ENCODE peak calls at places on chromosomes 5 and 9, in ten cellular contexts. X, A, Q, V, R, F, K, Y, G and M are unnamed samples.

GRCh38 chr9:2096376-2096970 is 81.3 kb downstream of the SMARCA2 start:
- DNase-seq in F (no peak), K (no peak), R (no peak), X (no peak), Y (no peak), G (no peak), Q (no peak), A (no peak), V (no peak), M (no peak)

GRCh38 chr5:170508036-170508435 is 4.2 kb downstream of the KCNIP1 start:
- DNase-seq in R (peak), V (no peak), G (no peak), A (no peak), X (no peak), F (no peak), K (no peak), Y (no peak), Q (no peak), M (no peak)

GRCh38 chr9:107007361-107007760 is 144.4 kb downstream of the ZNF462 start:
- DNase-seq in A (no peak), G (no peak), X (no peak), Y (no peak), V (no peak), R (no peak), Q (no peak), F (no peak), K (no peak), M (no peak)

GRCh38 chr5:132291026-132291425 is 3.2 kb upstream of the SLC22A4 start:
- DNase-seq in G (no peak), R (no peak), A (no peak), V (no peak), Q (no peak), K (no peak), X (no peak), F (no peak), Y (no peak), M (no peak)

GRCh38 chr5:8241558-8241957 is 372.6 kb downstream of the MTRR start:
- DNase-seq in F (no peak), Y (no peak), V (no peak), A (no peak), G (no peak), K (no peak), R (no peak), X (no peak), Q (no peak), M (no peak)

GRCh38 chr5:31100047-31100575 is 93.4 kb upstream of the CDH6 start:
- DNase-seq in A (no peak), G (no peak), Y (no peak), F (no peak), X (no peak), V (no peak), K (no peak), Q (no peak), R (no peak), M (no peak)

GRCh38 chr9:83313771-83314170 is 224.4 kb downstream of the FRMD3 start:
- DNase-seq in X (no peak), Q (no peak), Y (no peak), V (no peak), A (no peak), G (no peak), F (no peak), K (no peak), R (no peak), M (no peak)

GRCh38 chr5:82404382-82404945 is 126.3 kb upstream of the RPS23 start:
- DNase-seq in G (no peak), Y (no peak), R (no peak), V (no peak), X (no peak), A (no peak), F (no peak), Q (no peak), K (no peak), M (no peak)

GRCh38 chr9:68822596-68823165 is 117.6 kb downstream of the PIP5K1B start:
- DNase-seq in G (no peak), Y (no peak), A (no peak), F (no peak), R (no peak), X (no peak), V (no peak), Q (no peak), K (peak), M (no peak)

GRCh38 chr5:149636861-149637246 is 55.6 kb downstream of the ARHGEF37 start:
- DNase-seq in G (peak), Q (no peak), A (no peak), R (peak), F (no peak), Y (peak), K (peak), V (no peak), X (peak), M (peak)

GRCh38 chr9:135478858-135479468 is 619 bp upstream of the PPP1R26 start:
- DNase-seq in F (no peak), A (peak), X (no peak), V (no peak), G (peak), Y (peak), R (no peak), K (peak), Q (no peak), M (peak)

GRCh38 chr5:90384389-90384788 is 25.2 kb downstream of the CETN3 start:
- DNase-seq in G (no peak), Q (no peak), Y (no peak), R (no peak), F (no peak), X (no peak), K (no peak), A (no peak), V (no peak), M (no peak)

GRCh38 chr5:1808466-1808865 is 7.3 kb downstream of the NDUFS6 start:
- DNase-seq in V (peak), A (no peak), Q (no peak), Y (no peak), R (no peak), F (no peak), G (no peak), K (no peak), X (no peak), M (no peak)

GRCh38 chr5:159586941-159587340 is 256.7 kb upstream of the IL12B start:
- DNase-seq in Q (no peak), R (no peak), A (no peak), G (no peak), Y (no peak), V (no peak), K (no peak), F (no peak), X (no peak), M (no peak)

GRCh38 chr5:36641416-36641815 is 35.0 kb downstream of the SLC1A3 start:
- DNase-seq in V (no peak), Y (no peak), R (no peak), Q (no peak), A (no peak), F (no peak), G (no peak), K (no peak), X (no peak), M (no peak)

GRCh38 chr5:81517462-81517861 is 123.5 kb upstream of the ACOT12 start:
- DNase-seq in Y (no peak), X (no peak), Q (no peak), R (no peak), F (no peak), A (no peak), K (no peak), G (no peak), V (no peak), M (no peak)

GRCh38 chr5:10374032-10374431 is 20.5 kb downstream of the MARCHF6 start:
- DNase-seq in Y (no peak), Q (no peak), G (no peak), V (no peak), R (no peak), F (no peak), A (no peak), K (no peak), X (no peak), M (no peak)

GRCh38 chr9:17863213-17863883 is 284.5 kb downstream of the SH3GL2 start:
- DNase-seq in V (no peak), A (no peak), F (no peak), Y (no peak), K (no peak), X (peak), Q (no peak), G (peak), R (peak), M (no peak)

GRCh38 chr5:174793684-174794328 is 69.4 kb downstream of the MSX2 start:
- DNase-seq in X (peak), Y (peak), R (peak), G (peak), F (peak), K (peak), V (no peak), Q (no peak), A (no peak), M (peak)

GRCh38 chr5:122183098-122183794 is 53.9 kb downstream of the ZNF474 start:
- DNase-seq in Y (no peak), K (no peak), Q (no peak), V (no peak), X (no peak), F (no peak), A (no peak), R (no peak), G (no peak), M (no peak)

GRCh38 chr5:50699737-50700136 is 33.3 kb downstream of the PARP8 start:
- DNase-seq in Q (no peak), X (no peak), V (no peak), A (no peak), G (no peak), Y (no peak), R (no peak), F (no peak), K (no peak), M (no peak)

GRCh38 chr5:171419663-171420428 is 399 bp downstream of the FGF18 start:
- DNase-seq in F (peak), Q (no peak), Y (peak), R (peak), K (no peak), X (peak), G (peak), A (no peak), V (no peak), M (no peak)

GRCh38 chr9:12934515-12935301 is 159.9 kb downstream of the LURAP1L start:
- DNase-seq in Y (no peak), A (no peak), F (no peak), Q (no peak), R (no peak), K (no peak), V (no peak), X (no peak), G (no peak), M (no peak)

GRCh38 chr5:33588654-33589372 is 148.0 kb downstream of the TARS1 start:
- DNase-seq in Q (no peak), K (peak), V (no peak), A (peak), G (peak), X (peak), R (peak), Y (peak), F (no peak), M (peak)

GRCh38 chr5:136166909-136167308 is 26.1 kb downstream of the SMIM32 start:
- DNase-seq in V (no peak), F (no peak), Q (no peak), R (peak), X (peak), G (no peak), A (no peak), Y (no peak), K (no peak), M (no peak)

GRCh38 chr5:177426566-177427210 is at the start of gene GRK6:
- DNase-seq in Y (no peak), F (no peak), G (peak), V (no peak), Q (no peak), A (peak), K (peak), R (peak), X (peak), M (no peak)

GRCh38 chr9:121218357-121219027 is 16.8 kb upstream of the RAB14 start:
- DNase-seq in G (no peak), K (peak), R (no peak), X (no peak), Y (no peak), V (no peak), F (no peak), Q (no peak), A (no peak), M (no peak)

GRCh38 chr9:86187121-86187520 is 72.3 kb downstream of the C9orf153 start:
- DNase-seq in Q (no peak), R (no peak), V (no peak), F (no peak), K (no peak), Y (peak), A (no peak), G (no peak), X (no peak), M (no peak)

GRCh38 chr9:87950296-87950695 is 24.0 kb downstream of the CDK20 start:
- DNase-seq in A (no peak), R (no peak), X (no peak), F (no peak), V (no peak), Q (no peak), Y (no peak), G (no peak), K (no peak), M (no peak)

GRCh38 chr9:5586391-5586802 is 42.5 kb upstream of the RIC1 start:
- DNase-seq in R (peak), Y (no peak), Q (no peak), G (peak), A (no peak), K (no peak), X (peak), V (no peak), F (no peak), M (no peak)

GRCh38 chr5:96006291-96006690 is 44.6 kb upstream of the ELL2 start:
- DNase-seq in G (no peak), A (no peak), X (no peak), F (no peak), Q (no peak), V (no peak), K (no peak), Y (no peak), R (no peak), M (no peak)

GRCh38 chr5:31048975-31049290 is 144.6 kb upstream of the CDH6 start:
- DNase-seq in F (no peak), K (no peak), Q (no peak), X (no peak), R (no peak), A (no peak), V (no peak), G (no peak), Y (no peak), M (no peak)

GRCh38 chr5:172452398-172453205 is 1.7 kb downstream of the SH3PXD2B start:
- DNase-seq in A (no peak), Q (no peak), F (no peak), V (no peak), K (no peak), R (peak), Y (peak), X (no peak), G (no peak), M (no peak)

GRCh38 chr9:15942806-15943424 is 390.1 kb downstream of the CCDC171 start:
- DNase-seq in Y (no peak), X (no peak), K (no peak), G (no peak), A (no peak), F (no peak), V (no peak), R (no peak), Q (no peak), M (no peak)
- TF ChIP-seq CTCF in Y (no peak), X (no peak), K (no peak), G (no peak), A (no peak), F (no peak), V (no peak), R (no peak), Q (no peak), M (no peak)

GRCh38 chr5:157816682-157817268 is 42.2 kb downstream of the CLINT1 start:
- DNase-seq in G (no peak), X (no peak), K (no peak), F (no peak), V (no peak), A (no peak), Y (no peak), R (peak), Q (no peak), M (no peak)
- TF ChIP-seq CTCF in G (peak), X (peak), K (peak), F (peak), V (no peak), A (peak), Y (peak), R (peak), Q (peak), M (peak)

GRCh38 chr5:21802869-21803490 is 1050.2 kb downstream of the CDH12 start:
- DNase-seq in Q (no peak), K (peak), G (peak), Y (no peak), X (peak), R (peak), V (no peak), A (no peak), F (no peak), M (no peak)
- TF ChIP-seq CTCF in Q (peak), K (peak), G (peak), Y (peak), X (peak), R (peak), V (no peak), A (no peak), F (peak), M (peak)

GRCh38 chr5:141241496-141241895 is 3.7 kb upstream of the PCDHB15 start:
- DNase-seq in K (no peak), R (no peak), V (no peak), F (no peak), Y (no peak), Q (no peak), X (no peak), A (no peak), G (no peak), M (no peak)

GRCh38 chr5:141250576-141250975 is 5.4 kb downstream of the PCDHB15 start:
- DNase-seq in X (no peak), K (no peak), R (no peak), F (no peak), Y (no peak), A (no peak), V (no peak), Q (no peak), G (no peak), M (no peak)

GRCh38 chr5:141245250-141245717 is at the start of gene PCDHB15:
- DNase-seq in G (no peak), A (no peak), F (no peak), X (no peak), Q (no peak), V (no peak), Y (peak), R (no peak), K (peak), M (no peak)
- TF ChIP-seq CTCF in G (peak), A (no peak), F (peak), X (no peak), Q (no peak), V (no peak), Y (peak), R (no peak), K (peak), M (peak)

DNA sequence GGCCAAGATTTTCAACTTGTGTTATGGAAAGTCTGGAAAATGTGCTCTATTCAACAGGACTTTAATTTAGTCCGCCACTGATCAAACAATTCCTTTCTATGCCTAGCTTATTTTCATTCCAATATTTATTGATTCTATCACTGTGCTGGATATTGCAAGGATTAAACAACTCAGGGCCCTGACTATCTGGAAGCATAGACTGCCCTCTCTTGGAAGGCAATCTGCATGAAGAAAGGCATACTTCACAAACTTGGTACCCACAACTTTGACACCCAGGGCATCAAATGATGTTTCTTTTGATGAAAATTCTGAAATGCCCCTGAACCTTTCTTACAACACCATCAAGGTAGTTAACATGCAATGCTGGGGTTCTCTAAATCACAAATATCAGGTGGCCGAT is 126.5 kb upstream of the HMHB1 start:
- DNase-seq in X (no peak), A (no peak), F (no peak), K (no peak), G (no peak), R (no peak), V (no peak), Q (no peak), Y (no peak), M (no peak)
- TF ChIP-seq CTCF in X (no peak), A (no peak), F (peak), K (peak), G (no peak), R (no peak), V (peak), Q (no peak), Y (peak), M (no peak)

DNA sequence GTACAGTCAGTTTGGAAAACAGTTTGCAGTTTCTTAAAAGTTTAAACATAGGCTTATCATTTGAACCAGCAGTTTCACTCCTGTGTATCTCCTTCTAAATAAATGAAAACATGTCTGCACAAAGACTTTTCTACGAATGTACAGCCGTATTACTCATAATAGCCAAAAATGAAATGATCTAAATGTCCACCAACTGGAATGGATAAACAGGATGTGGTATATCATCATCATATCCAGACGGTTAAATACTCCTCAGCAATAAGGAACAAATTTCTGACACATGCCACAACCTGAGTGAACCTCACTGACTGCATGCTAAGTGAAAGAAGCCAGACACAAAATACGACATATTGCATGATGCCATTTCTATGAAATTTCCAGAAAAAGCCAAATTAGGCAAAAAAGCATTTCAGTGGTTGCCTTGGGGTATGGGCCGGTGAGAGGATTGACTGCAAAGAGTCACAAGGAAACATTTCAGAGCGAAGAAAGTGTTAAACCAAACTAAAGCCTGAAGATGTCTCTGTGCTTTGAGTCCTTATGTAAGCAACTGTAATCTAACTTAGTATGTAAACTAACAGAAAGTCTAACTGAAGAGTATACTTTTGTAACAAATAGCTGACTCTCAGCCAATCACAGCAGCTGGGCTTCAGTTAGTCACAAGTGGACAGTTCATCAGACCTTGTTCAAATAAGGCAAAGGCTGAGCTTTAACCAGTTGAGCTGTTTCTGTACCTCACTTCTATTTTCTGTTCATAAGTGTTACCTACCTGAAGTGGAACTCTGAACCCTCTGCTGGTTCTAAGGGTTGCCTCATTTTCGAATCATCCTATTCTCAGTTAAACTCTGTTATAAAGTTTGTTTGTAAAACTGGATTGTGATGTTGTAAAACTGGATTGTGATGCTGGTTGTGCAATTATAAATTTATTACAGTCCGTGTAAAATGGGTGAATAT is 65.2 kb downstream of the TRIO start:
- DNase-seq in G (peak), V (peak), K (no peak), R (peak), F (no peak), Y (no peak), X (peak), Q (no peak), A (no peak), M (no peak)
- TF ChIP-seq CTCF in G (peak), V (no peak), K (no peak), R (peak), F (no peak), Y (no peak), X (no peak), Q (no peak), A (no peak), M (no peak)

DNA sequence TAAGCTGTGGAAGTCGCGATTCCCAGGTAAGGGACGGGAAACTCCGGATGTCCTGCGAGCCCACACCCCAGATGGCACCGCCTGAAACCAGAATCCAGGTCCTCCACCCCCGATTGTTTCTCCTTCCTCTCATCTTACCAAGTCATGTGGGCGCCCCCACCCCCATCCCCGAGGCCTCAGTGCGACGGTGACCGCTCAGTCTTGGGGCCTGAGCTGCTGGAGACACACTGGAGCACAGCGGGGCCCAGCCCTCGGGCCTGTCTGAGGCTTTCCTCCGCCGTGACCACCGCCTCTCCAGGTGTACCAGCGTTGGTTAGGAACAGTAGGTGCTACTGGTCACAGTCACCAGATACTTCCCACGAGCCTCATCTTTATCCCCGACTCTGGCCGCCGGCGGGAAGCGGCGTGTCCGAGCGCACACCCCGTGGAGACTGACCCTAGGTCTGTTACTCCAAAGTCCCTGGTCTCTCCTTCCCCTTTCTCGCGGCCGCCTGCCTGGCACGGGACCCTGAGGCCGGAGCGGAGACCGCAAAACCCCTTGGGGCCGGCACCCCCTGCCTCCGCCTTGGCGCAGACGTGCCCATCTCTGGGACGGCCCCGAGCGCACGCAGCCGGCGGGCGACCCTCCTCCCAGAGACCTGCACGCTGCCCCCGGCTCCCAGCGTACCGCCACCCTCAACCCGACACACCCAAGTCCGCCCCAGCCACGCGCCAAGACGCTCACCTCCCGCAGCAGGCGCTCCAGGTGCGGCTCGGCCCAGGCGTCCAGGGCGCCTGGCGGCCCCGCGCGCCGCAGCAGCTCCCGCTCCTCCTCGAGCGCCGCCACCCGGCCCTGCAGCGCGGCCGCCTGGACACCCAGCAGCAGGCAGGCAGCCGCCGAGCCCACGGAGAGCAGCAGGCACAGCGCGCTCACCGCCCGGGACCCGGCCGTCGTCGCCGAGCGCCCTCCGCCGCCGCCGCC is 733 bp downstream of the COL23A1 start:
- DNase-seq in V (no peak), K (peak), A (no peak), Q (no peak), F (no peak), Y (peak), R (no peak), X (no peak), G (peak), M (peak)
- TF ChIP-seq CTCF in V (peak), K (peak), A (no peak), Q (peak), F (no peak), Y (peak), R (no peak), X (peak), G (peak), M (peak)